ENCODE peak calls at places on chromosomes 7 and 10, in five cellular contexts. P, W, I, S and X are unnamed samples.
A peak's percentile ranks its signal among the peaks of the same experiment; 100 is the strongest.

GRCh38 chr7:47537716-47538640 is 43.9 kb downstream of the TNS3 start:
- DNase-seq in P (no peak), W (no peak), I (no peak), S (no peak), X (no peak)

GRCh38 chr7:97479740-97480290 is 252.1 kb upstream of the TAC1 start:
- DNase-seq in P (no peak), W (no peak), I (no peak), S (no peak), X (no peak)

GRCh38 chr10:88318803-88319202 is 264.3 kb downstream of the RNLS start:
- DNase-seq in P (no peak), W (no peak), I (no peak), S (no peak), X (no peak)

GRCh38 chr10:99682032-99682431 is 22.7 kb downstream of the ENTPD7 start:
- DNase-seq in P (no peak), W (no peak), I (no peak), S (no peak), X (no peak)

GRCh38 chr7:25727446-25727845 is 424.6 kb upstream of the NFE2L3 start:
- DNase-seq in P (no peak), W (no peak), I (no peak), S (no peak), X (no peak)

GRCh38 chr10:59606551-59606961 is 103.1 kb downstream of the SLC16A9 start:
- DNase-seq in P (no peak), W (no peak), I (peak; percentile 76), S (no peak), X (no peak)

GRCh38 chr7:37376386-37376785 is 72.3 kb downstream of the ELMO1 start:
- DNase-seq in P (no peak), W (no peak), I (no peak), S (peak; percentile 19), X (no peak)

GRCh38 chr10:31808258-31809218 is 120.1 kb downstream of the ARHGAP12 start:
- DNase-seq in P (peak; percentile 6), W (no peak), I (peak; percentile 30), S (no peak), X (peak; percentile 1)

GRCh38 chr7:5704534-5704922 is 76.9 kb downstream of the RNF216 start:
- DNase-seq in P (peak; percentile 55), W (peak; percentile 61), I (peak; percentile 83), S (peak; percentile 50), X (peak; percentile 56)

GRCh38 chr10:55305281-55305680 is 504.2 kb upstream of the PCDH15 start:
- DNase-seq in P (no peak), W (no peak), I (no peak), S (no peak), X (no peak)

GRCh38 chr10:75646218-75646915 is 214.9 kb downstream of the LRMDA start:
- DNase-seq in P (no peak), W (no peak), I (no peak), S (no peak), X (no peak)

GRCh38 chr10:22086730-22087364 is 83.3 kb upstream of the DNAJC1 start:
- DNase-seq in P (peak; percentile 6), W (no peak), I (peak; percentile 74), S (no peak), X (no peak)